ENCODE peak calls at places on chromosomes 6 and 20, in nine cellular contexts. S, P, U, L, D, R, K, Q and I are unnamed samples.

GRCh38 chr6:118372413-118372812 is 175.7 kb upstream of the PLN start:
- DNase-seq in D (peak; percentile 47), S (no peak), R (peak; percentile 68), K (no peak), Q (peak; percentile 77), U (peak; percentile 23), L (peak; percentile 82), P (no peak), I (peak; percentile 57)

GRCh38 chr6:167030222-167031072 is 31.2 kb downstream of the CEP43 start:
- DNase-seq in L (no peak), U (no peak), K (no peak), Q (no peak), D (peak; percentile 21), P (no peak), S (no peak), R (no peak), I (no peak)

GRCh38 chr6:53009056-53009455 is 14.0 kb upstream of the GSTA4 start:
- DNase-seq in U (peak; percentile 38), S (no peak), L (no peak), Q (no peak), P (no peak), D (no peak), R (no peak), K (no peak), I (no peak)

GRCh38 chr6:116287668-116288282 is 8.0 kb upstream of the TSPYL1 start:
- DNase-seq in L (no peak), K (peak; percentile 65), D (peak; percentile 77), R (no peak), P (no peak), U (peak; percentile 81), Q (no peak), S (no peak), I (no peak)

GRCh38 chr20:8144282-8145245 is 12.5 kb downstream of the PLCB1 start:
- DNase-seq in Q (no peak), D (peak; percentile 97), L (no peak), R (no peak), P (no peak), S (no peak), U (peak; percentile 92), K (no peak), I (no peak)

GRCh38 chr20:43985608-43986316 is 71.1 kb downstream of the TOX2 start:
- DNase-seq in L (no peak), U (no peak), S (no peak), K (no peak), D (no peak), P (no peak), R (no peak), Q (no peak), I (no peak)

GRCh38 chr20:164618-165017 is 7.4 kb downstream of the DEFB127 start:
- DNase-seq in L (no peak), D (no peak), P (no peak), R (no peak), Q (no peak), S (no peak), K (no peak), U (no peak), I (no peak)

GRCh38 chr6:117783280-117783679 is 108.0 kb downstream of the NUS1 start:
- DNase-seq in R (no peak), S (no peak), L (no peak), P (no peak), U (no peak), Q (no peak), K (no peak), D (no peak), I (no peak)

GRCh38 chr6:150250826-150251225 is 108.0 kb downstream of the PPP1R14C start:
- DNase-seq in R (no peak), L (no peak), U (peak; percentile 34), D (peak; percentile 62), S (no peak), P (no peak), Q (peak; percentile 18), K (no peak), I (no peak)

GRCh38 chr6:45427632-45428031 is 49.9 kb upstream of the SUPT3H start:
- DNase-seq in U (no peak), R (no peak), K (no peak), D (no peak), L (no peak), S (no peak), P (no peak), Q (no peak), I (no peak)

GRCh38 chr6:44217332-44218143 is 812 bp downstream of the MYMX start:
- DNase-seq in U (no peak), K (no peak), R (peak; percentile 69), L (no peak), P (no peak), Q (peak; percentile 58), D (no peak), S (no peak), I (no peak)

GRCh38 chr20:61252601-61253263 is 671 bp downstream of the CDH4 start:
- DNase-seq in P (no peak), L (no peak), R (no peak), U (peak; percentile 20), D (peak; percentile 48), K (no peak), S (no peak), Q (no peak), I (no peak)

GRCh38 chr6:38113810-38114577 is 294.5 kb downstream of the ZFAND3 start:
- DNase-seq in K (no peak), U (no peak), S (no peak), R (no peak), Q (no peak), D (no peak), L (no peak), P (no peak), I (no peak)

GRCh38 chr20:45970646-45971424 is 1.2 kb downstream of the ZNF335 start:
- DNase-seq in U (peak; percentile 27), Q (peak; percentile 48), D (peak; percentile 48), R (no peak), S (no peak), P (no peak), L (peak; percentile 43), K (peak; percentile 39), I (no peak)

GRCh38 chr6:36863670-36864540 is 10.7 kb downstream of the PPIL1 start:
- DNase-seq in K (no peak), U (no peak), L (no peak), D (no peak), Q (no peak), R (no peak), P (no peak), S (no peak), I (no peak)

GRCh38 chr6:56581561-56581960 is 61.1 kb downstream of the DST start:
- DNase-seq in P (no peak), D (no peak), K (no peak), L (no peak), Q (no peak), R (no peak), S (no peak), U (no peak), I (no peak)

GRCh38 chr20:60262967-60263603 is 304.9 kb downstream of the CDH26 start:
- DNase-seq in Q (no peak), K (peak; percentile 25), R (no peak), D (peak; percentile 2), S (peak; percentile 56), U (peak; percentile 19), P (peak; percentile 60), L (no peak), I (no peak)

GRCh38 chr20:25540273-25540672 is 45.1 kb downstream of the NINL start:
- DNase-seq in Q (peak; percentile 27), K (no peak), P (no peak), L (peak; percentile 51), U (peak; percentile 45), D (no peak), R (no peak), S (no peak), I (no peak)

GRCh38 chr20:37315293-37316110 is 26.0 kb downstream of the MANBAL start:
- DNase-seq in K (peak; percentile 77), S (no peak), U (peak; percentile 54), L (peak; percentile 53), D (peak; percentile 88), R (peak; percentile 83), Q (peak; percentile 79), P (no peak), I (no peak)

GRCh38 chr6:169121013-169121412 is 132.6 kb downstream of the THBS2 start:
- DNase-seq in D (no peak), U (no peak), P (no peak), S (no peak), L (no peak), K (no peak), R (no peak), Q (no peak), I (no peak)
- TF ChIP-seq CTCF in D (peak; percentile 20), U (peak; percentile 16), P (no peak), S (no peak), L (no peak), K (peak; percentile 53), R (no peak), Q (no peak), I (no peak)

GRCh38 chr6:162358625-162359024 is 368.9 kb downstream of the PRKN start:
- DNase-seq in L (no peak), K (no peak), D (no peak), S (no peak), U (no peak), P (no peak), Q (no peak), R (no peak), I (no peak)
- H3K4me3 ChIP-seq in L (no peak overlapping the region), K (no peak overlapping the region), D (no peak overlapping the region), S (no peak overlapping the region), U (no peak overlapping the region), P (no peak overlapping the region), Q (no peak overlapping the region), R (no peak overlapping the region), I (no peak overlapping the region)

GRCh38 chr6:1423578-1423977 is 34.2 kb downstream of the FOXF2 start:
- DNase-seq in P (no peak), K (no peak), D (no peak), U (no peak), Q (no peak), R (no peak), S (no peak), L (no peak), I (no peak)

GRCh38 chr6:1426416-1426815 is 37.0 kb downstream of the FOXF2 start:
- DNase-seq in P (no peak), R (no peak), U (no peak), S (no peak), D (no peak), L (no peak), K (no peak), Q (no peak), I (no peak)

GRCh38 chr6:1420382-1420781 is 31.0 kb downstream of the FOXF2 start:
- DNase-seq in L (no peak), R (no peak), D (no peak), Q (no peak), P (no peak), U (no peak), S (no peak), K (no peak), I (no peak)

GRCh38 chr6:1422290-1422689 is 32.9 kb downstream of the FOXF2 start:
- DNase-seq in D (no peak), P (no peak), Q (no peak), U (no peak), R (no peak), S (no peak), K (no peak), L (no peak), I (no peak)

GRCh38 chr6:1424306-1424927 is 35.0 kb downstream of the FOXF2 start:
- DNase-seq in K (peak; percentile 8), P (no peak), R (no peak), S (no peak), D (peak; percentile 85), L (peak; percentile 48), U (peak; percentile 63), Q (peak; percentile 33), I (peak; percentile 8)
- TF ChIP-seq CTCF in K (peak; percentile 76), P (peak; percentile 62), R (peak; percentile 39), S (no peak), D (peak; percentile 89), L (peak; percentile 13), U (peak; percentile 67), Q (no peak), I (peak; percentile 81)

GRCh38 chr6:155544677-155545076 is 89.0 kb upstream of the NOX3 start:
- DNase-seq in S (no peak), D (no peak), P (no peak), U (no peak), K (no peak), R (no peak), Q (no peak), L (no peak), I (no peak)
- H3K4me3 ChIP-seq in S (no peak overlapping the region), D (no peak overlapping the region), P (no peak overlapping the region), U (no peak overlapping the region), K (no peak overlapping the region), R (no peak overlapping the region), Q (no peak overlapping the region), L (no peak overlapping the region), I (no peak overlapping the region)